ENCODE peak calls at places on chromosomes 5 and 9, in nine cellular contexts. Q is adrenal gland; U is effector memory CD4-positive, alpha-beta T cell; C is neuronal stem cell; H is heart left ventricle; E is cardiac muscle cell; L is heart right ventricle; G is spleen; X is fibroblast of lung. Y is an unnamed sample. For H3K36me3 and H3K4me1, the result is how much of the 10 kb centered on the place peaks cover.

GRCh38 chr5:73302797-73303138 is 129.8 kb downstream of the TMEM174 start:
- DNase-seq in U (no peak), Q (no peak), L (no peak), E (no peak), H (no peak), C (no peak), X (no peak), G (no peak), Y (no peak)

GRCh38 chr5:55230086-55230629 is 3.0 kb upstream of the MCIDAS start:
- DNase-seq in Q (no peak), U (no peak), C (no peak), L (no peak), E (no peak), G (no peak), H (no peak), X (no peak), Y (no peak)

GRCh38 chr5:142013734-142014495 is 1.1 kb upstream of the GNPDA1 start:
- DNase-seq in Q (peak), U (no peak), H (peak), G (no peak), C (no peak), E (peak), X (peak), L (peak), Y (no peak)

GRCh38 chr9:69643098-69643497 is 29.1 kb downstream of the APBA1 start:
- DNase-seq in G (no peak), X (no peak), U (no peak), C (no peak), L (no peak), E (no peak), Q (no peak), H (no peak), Y (no peak)

GRCh38 chr5:149345892-149346222 is 558 bp downstream of the GRPEL2 start:
- DNase-seq in C (no peak), L (no peak), G (no peak), E (peak), Q (no peak), H (no peak), U (no peak), X (peak), Y (peak)

GRCh38 chr9:70954126-70954525 is 167.3 kb downstream of the TRPM3 start:
- DNase-seq in L (no peak), Q (no peak), G (no peak), U (no peak), E (peak), C (peak), X (peak), H (no peak), Y (peak)

GRCh38 chr9:36738318-36738975 is 165.8 kb downstream of the MELK start:
- DNase-seq in U (no peak), L (no peak), Q (no peak), H (no peak), C (no peak), E (peak), X (peak), G (no peak), Y (no peak)

GRCh38 chr5:149646564-149646963 is 65.3 kb downstream of the ARHGEF37 start:
- DNase-seq in L (no peak), C (no peak), Q (peak), G (no peak), X (peak), E (no peak), U (no peak), H (peak), Y (no peak)

GRCh38 chr9:69815313-69815712 is 5.3 kb upstream of the CFAP95 start:
- DNase-seq in H (no peak), U (no peak), X (no peak), L (no peak), E (no peak), G (no peak), C (no peak), Q (no peak), Y (peak)

GRCh38 chr5:139985290-139985689 is 57.8 kb downstream of the NRG2 start:
- DNase-seq in X (no peak), H (no peak), E (no peak), Q (no peak), G (no peak), L (no peak), C (no peak), U (no peak), Y (no peak)
- H3K4me3 ChIP-seq in X (no peak), H (no peak), E (no peak), Q (no peak), G (no peak), L (no peak), C (no peak), U (no peak), Y (no peak)

GRCh38 chr9:5756633-5757032 is 76.3 kb downstream of the ERMP1 start:
- DNase-seq in X (no peak), H (no peak), G (no peak), U (no peak), E (no peak), Q (no peak), L (no peak), C (no peak), Y (no peak)
- H3K36me3 ChIP-seq in X (under half), H (half or more), G (half or more), U (under half), E (under half), Q (under half), L (under half), C (under half), Y (under half)

GRCh38 chr9:134541373-134541747 is 100.2 kb upstream of the COL5A1 start:
- DNase-seq in E (no peak), X (no peak), L (no peak), G (no peak), U (no peak), H (no peak), Q (no peak), C (no peak), Y (no peak)
- H3K4me1 ChIP-seq in E (under half), X (under half), L (under half), G (under half), U (under half), H (under half), Q (under half), C (under half), Y (under half)

GRCh38 chr9:95459867-95460626 is 56.7 kb downstream of the PTCH1 start:
- DNase-seq in X (no peak), U (no peak), Q (no peak), L (no peak), E (no peak), C (no peak), G (no peak), H (no peak), Y (no peak)

GRCh38 chr9:95463145-95464060 is 53.4 kb downstream of the PTCH1 start:
- DNase-seq in Q (no peak), G (no peak), X (no peak), E (no peak), H (no peak), C (no peak), U (no peak), L (no peak), Y (no peak)

GRCh38 chr9:95462419-95463121 is 54.2 kb downstream of the PTCH1 start:
- DNase-seq in E (peak), X (peak), L (peak), G (peak), U (peak), C (no peak), H (peak), Q (peak), Y (no peak)

GRCh38 chr9:95460627-95461164 is 56.1 kb downstream of the PTCH1 start:
- DNase-seq in X (no peak), L (no peak), Q (no peak), U (no peak), H (no peak), C (no peak), E (no peak), G (no peak), Y (no peak)

DNA sequence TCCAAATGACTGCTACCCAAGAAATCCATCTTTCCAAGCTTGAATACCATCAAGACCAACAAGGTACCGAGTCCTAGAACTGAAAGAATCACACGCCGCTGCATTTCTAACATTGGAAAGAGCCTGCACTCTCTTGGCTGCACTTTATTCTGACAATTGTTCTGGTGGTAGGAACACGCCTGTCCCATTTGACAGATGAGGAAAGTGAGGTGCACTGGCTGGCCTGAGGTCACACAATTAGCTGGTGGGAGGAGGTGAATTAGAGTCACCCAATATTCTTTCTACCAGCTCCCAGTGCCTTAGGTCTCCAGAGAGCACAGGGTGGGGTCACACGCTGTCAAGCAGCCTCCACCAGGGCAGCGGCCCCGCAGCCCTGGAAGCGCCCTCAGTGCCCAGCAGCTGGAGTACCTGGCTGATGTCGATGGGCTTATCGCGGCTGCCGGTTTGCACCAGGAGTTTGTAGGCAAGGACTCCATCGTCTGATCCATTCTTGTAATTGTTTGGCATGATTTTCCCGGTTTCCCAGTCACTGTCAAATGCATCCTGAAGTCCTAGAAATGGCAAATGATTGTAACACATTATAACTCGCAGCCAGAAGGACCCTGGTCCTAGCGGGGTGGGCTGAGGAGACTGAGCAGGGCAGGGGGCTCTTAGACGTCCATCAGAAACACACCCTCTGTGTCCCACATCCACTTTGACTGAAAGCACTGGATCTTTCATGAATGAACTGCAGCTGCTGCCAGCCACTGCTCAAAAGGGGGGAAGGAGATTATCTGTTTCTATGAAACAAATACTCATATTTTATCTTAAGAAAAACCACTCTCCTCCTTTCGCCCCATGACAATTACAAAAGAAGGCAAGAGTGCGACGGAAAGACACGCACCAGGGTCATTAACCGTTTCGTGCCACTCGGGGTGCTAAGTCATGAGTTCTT is 55.1 kb downstream of the PTCH1 start:
- DNase-seq in Q (no peak), C (no peak), X (no peak), U (no peak), G (no peak), L (no peak), E (no peak), H (no peak), Y (no peak)
- H3K4me3 ChIP-seq in Q (no peak), C (no peak), X (no peak), U (peak), G (no peak), L (peak), E (peak), H (peak), Y (no peak)